ENCODE peak calls at places on chromosomes 4 and X, in six cellular contexts. E is GM06990; A is cardiac muscle cell; H is CD8-positive, alpha-beta T cell; Q is nephron progenitor cell; I is adrenal gland. L is an unnamed sample.

GRCh38 chr4:69760455-69760854 is at the start of gene SULT1B1:
- DNase-seq in Q (no peak), I (peak), H (peak), E (no peak), A (no peak), L (no peak)

GRCh38 chr4:188214861-188215260 is 75.6 kb downstream of the TRIML1 start:
- DNase-seq in Q (no peak), I (peak), A (no peak), H (no peak), E (no peak), L (no peak)

GRCh38 chrX:68647156-68647957 is at the start of gene STARD8:
- DNase-seq in H (no peak), A (peak), Q (peak), I (peak), E (no peak), L (no peak)

GRCh38 chr4:98516042-98516440 is 142.4 kb downstream of the TSPAN5 start:
- DNase-seq in I (no peak), A (no peak), H (no peak), E (no peak), Q (no peak), L (no peak)

GRCh38 chrX:39140581-39140980 is 339.3 kb downstream of the MID1IP1 start:
- DNase-seq in Q (no peak), E (no peak), A (no peak), I (no peak), H (no peak), L (no peak)

GRCh38 chrX:2485460-2485753 is 15.4 kb downstream of the DHRSX start:
- DNase-seq in H (no peak), A (no peak), E (no peak), I (no peak), Q (no peak), L (no peak)

GRCh38 chr4:10087152-10087791 is 29.3 kb downstream of the WDR1 start:
- DNase-seq in E (no peak), A (no peak), H (no peak), I (no peak), Q (no peak), L (no peak)

GRCh38 chr4:78057135-78057599 is at the start of gene FRAS1:
- DNase-seq in I (peak), E (peak), Q (peak), A (peak), H (no peak), L (peak)

GRCh38 chrX:68834371-68835103 is 5.7 kb downstream of the EFNB1 start:
- DNase-seq in A (no peak), H (no peak), E (no peak), I (no peak), Q (no peak), L (no peak)

GRCh38 chrX:74779175-74779574 is 146.1 kb downstream of the NEXMIF start:
- DNase-seq in A (no peak), Q (no peak), E (peak), H (no peak), I (peak), L (peak)

GRCh38 chr4:476501-476900 is 22.5 kb downstream of the ZNF721 start:
- DNase-seq in E (no peak), I (no peak), A (no peak), Q (no peak), H (no peak), L (no peak)

GRCh38 chr4:26863512-26863911 is 2.9 kb downstream of the STIM2 start:
- DNase-seq in E (no peak), A (no peak), I (no peak), Q (no peak), H (no peak), L (no peak)

GRCh38 chr4:3387943-3388348 is 53.8 kb upstream of the HGFAC start:
- DNase-seq in Q (no peak), A (peak), H (no peak), E (peak), I (peak), L (no peak)

GRCh38 chr4:7922466-7922865 is 17.2 kb downstream of the AFAP1 start:
- DNase-seq in E (no peak), Q (no peak), I (peak), A (no peak), H (no peak), L (no peak)

GRCh38 chrX:110853610-110854009 is 58.0 kb upstream of the CHRDL1 start:
- DNase-seq in A (peak), Q (peak), E (no peak), I (no peak), H (no peak), L (no peak)

GRCh38 chrX:5051831-5052491 is 1176.7 kb downstream of the NLGN4X start:
- DNase-seq in E (no peak), H (no peak), I (peak), Q (no peak), A (peak), L (no peak)

GRCh38 chr4:151820004-151820403 is 59.2 kb upstream of the GATB start:
- DNase-seq in A (no peak), H (no peak), I (no peak), E (no peak), Q (no peak), L (no peak)

GRCh38 chrX:27995611-27996010 is 14.4 kb upstream of the DCAF8L1 start:
- DNase-seq in E (no peak), I (no peak), H (no peak), A (no peak), Q (no peak), L (no peak)

GRCh38 chrX:111039606-111040005 is 56.4 kb upstream of the PAK3 start:
- DNase-seq in A (no peak), I (no peak), Q (no peak), E (no peak), H (no peak), L (no peak)

GRCh38 chrX:2188316-2188715 is 312.5 kb downstream of the DHRSX start:
- DNase-seq in Q (peak), E (no peak), H (no peak), A (no peak), I (peak), L (no peak)

GRCh38 chrX:10496345-10496965 is 123.9 kb downstream of the MID1 start:
- DNase-seq in H (no peak), E (no peak), I (no peak), Q (no peak), A (no peak), L (no peak)

GRCh38 chr4:184644553-184645307 is 4.5 kb downstream of the CASP3 start:
- DNase-seq in A (no peak), Q (no peak), H (no peak), I (no peak), E (no peak), L (no peak)

GRCh38 chrX:120251471-120252011 is 929 bp downstream of the ZBTB33 start:
- DNase-seq in I (peak), A (peak), E (peak), H (no peak), Q (peak), L (peak)

GRCh38 chrX:125108926-125109325 is 210.7 kb upstream of the TEX13C start:
- DNase-seq in I (no peak), A (no peak), Q (no peak), E (no peak), H (no peak), L (no peak)

GRCh38 chrX:25204182-25204581 is 188.4 kb upstream of the ARX start:
- DNase-seq in E (no peak), I (no peak), Q (no peak), A (no peak), H (no peak), L (no peak)

GRCh38 chrX:120315776-120316175 is 4.5 kb upstream of the TMEM255A start:
- DNase-seq in E (no peak), A (no peak), Q (no peak), H (no peak), I (no peak), L (no peak)

DNA sequence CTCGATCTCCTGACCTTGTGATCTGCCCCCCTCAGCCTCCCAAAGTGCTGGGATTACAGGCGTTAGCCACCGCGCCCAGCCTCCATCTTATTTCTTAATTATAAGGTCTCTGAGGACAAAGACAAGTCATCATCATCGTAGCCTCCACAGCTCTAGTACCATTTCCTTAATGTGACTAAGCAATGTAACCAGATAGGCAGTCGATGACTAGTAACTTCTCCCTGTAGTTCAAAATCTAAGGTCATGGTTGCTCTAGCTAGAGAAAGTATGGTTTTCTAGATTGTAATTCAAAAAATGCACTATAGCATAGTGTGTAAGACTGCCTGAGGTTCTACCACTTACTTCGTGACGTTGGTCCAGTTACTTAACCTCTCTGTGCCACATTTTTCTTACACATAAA is 6.9 kb downstream of the SLC39A8 start:
- DNase-seq in I (no peak), A (no peak), E (no peak), Q (no peak), H (no peak), L (no peak)
- TF ChIP-seq CTCF in I (no peak), A (no peak), E (no peak), Q (no peak), H (no peak), L (no peak)

DNA sequence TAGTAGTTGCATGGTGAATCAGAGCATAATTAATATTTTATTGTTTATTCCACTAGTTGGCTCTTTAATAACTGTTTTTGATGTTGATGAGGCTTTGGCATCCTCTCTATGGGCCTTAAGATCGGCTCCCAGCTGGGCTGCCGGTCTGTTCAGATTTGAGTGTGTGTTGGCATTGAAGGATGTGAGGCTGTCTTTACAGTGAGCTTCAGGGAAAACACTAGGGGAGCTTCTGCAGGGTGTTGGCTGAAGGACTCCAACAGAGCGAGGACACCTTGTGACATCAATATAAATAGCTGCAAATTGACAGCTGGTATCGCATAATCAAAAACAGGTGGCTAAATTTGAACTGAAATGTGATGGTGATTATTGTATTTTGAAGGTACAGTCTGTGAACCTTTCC is 322.0 kb downstream of the FSTL5 start:
- DNase-seq in I (no peak), H (no peak), Q (no peak), E (no peak), A (no peak), L (no peak)
- TF ChIP-seq CTCF in I (no peak), H (no peak), Q (no peak), E (no peak), A (no peak), L (no peak)

GRCh38 chrX:53768451-53769246 is 82.1 kb upstream of the HUWE1 start:
- DNase-seq in Q (no peak), H (no peak), A (no peak), E (no peak), I (no peak), L (no peak)

GRCh38 chrX:53767544-53767943 is 81.0 kb upstream of the HUWE1 start:
- DNase-seq in A (no peak), I (no peak), Q (no peak), E (no peak), H (no peak), L (no peak)
- TF ChIP-seq CTCF in A (no peak), I (no peak), Q (no peak), E (no peak), H (no peak), L (no peak)

GRCh38 chrX:70669120-70669519 is 224.5 kb downstream of the DLG3 start:
- DNase-seq in H (no peak), Q (no peak), I (no peak), A (no peak), E (no peak), L (no peak)

DNA sequence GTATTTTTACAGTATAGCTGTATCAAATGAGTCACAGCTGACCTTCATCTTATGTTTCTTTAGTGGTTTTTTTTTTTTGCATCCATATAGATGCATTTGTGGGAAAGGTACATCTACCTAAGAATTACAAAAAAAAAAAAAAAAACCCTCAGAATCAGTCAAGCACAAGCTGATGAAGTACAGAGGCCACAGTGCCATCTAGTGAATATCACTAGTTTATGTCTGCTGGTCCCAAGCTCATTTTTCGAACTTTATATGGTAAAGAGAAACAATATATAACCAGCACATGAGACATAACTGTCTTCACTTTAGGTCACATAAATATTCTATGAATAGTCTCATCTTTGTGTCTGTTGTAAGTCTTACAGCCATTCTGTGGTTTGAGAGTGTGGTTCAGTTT is 220.1 kb downstream of the DLG3 start:
- DNase-seq in I (peak), E (no peak), H (no peak), Q (no peak), A (peak), L (peak)
- TF ChIP-seq CTCF in I (peak), E (peak), H (peak), Q (peak), A (peak), L (no peak)

DNA sequence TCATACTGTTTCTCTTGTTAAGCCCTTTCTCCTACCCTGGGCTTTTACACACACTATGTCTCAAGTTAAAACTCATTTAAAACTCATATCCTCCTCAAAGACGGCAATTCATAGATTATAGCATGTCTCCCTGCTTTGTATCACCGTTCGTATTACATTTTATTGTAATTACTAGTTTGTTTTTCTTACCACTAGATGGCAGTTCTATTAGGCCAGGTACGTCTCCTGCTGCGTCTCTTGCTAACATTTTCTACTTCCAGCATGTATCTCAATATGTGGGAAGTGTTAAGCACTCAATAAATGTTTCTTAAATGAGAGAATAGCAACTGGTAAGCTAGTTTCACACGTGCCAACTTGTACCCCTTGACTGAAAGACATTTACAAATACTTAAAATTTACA is 450.3 kb upstream of the PCDH7 start:
- DNase-seq in H (no peak), I (no peak), E (no peak), Q (no peak), A (peak), L (no peak)
- TF ChIP-seq CTCF in H (no peak), I (no peak), E (peak), Q (peak), A (no peak), L (no peak)

DNA sequence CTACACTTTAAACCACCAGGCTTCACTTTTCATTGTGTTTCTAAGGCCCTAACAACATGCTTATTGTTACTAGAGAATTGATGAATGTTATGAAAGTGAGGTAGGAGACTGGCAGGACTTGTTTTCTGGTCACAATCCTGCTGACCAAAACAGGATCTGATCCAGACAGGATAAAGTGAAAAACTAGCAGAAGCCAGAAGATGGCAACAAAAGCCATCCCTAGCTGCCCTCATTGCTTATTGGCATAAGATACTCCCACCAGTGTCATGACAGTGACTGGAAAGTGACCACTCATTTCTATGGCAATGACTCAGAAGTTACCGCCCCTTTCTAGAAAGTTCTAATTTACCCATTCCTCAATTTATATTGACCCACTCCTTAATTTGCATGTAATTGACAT is 29.9 kb upstream of the FGG start:
- DNase-seq in E (no peak), H (no peak), A (no peak), Q (no peak), I (no peak), L (no peak)
- TF ChIP-seq CTCF in E (no peak), H (no peak), A (no peak), Q (no peak), I (no peak), L (no peak)

GRCh38 chr4:20960291-20960690 is 260.0 kb downstream of the PACRGL start:
- DNase-seq in E (no peak), Q (no peak), H (no peak), A (no peak), I (no peak), L (no peak)
- TF ChIP-seq CTCF in E (no peak), Q (no peak), H (no peak), A (no peak), I (no peak), L (no peak)

GRCh38 chr4:12674184-12674583 is 810.0 kb downstream of the RAB28 start:
- DNase-seq in E (no peak), Q (no peak), A (no peak), H (no peak), I (no peak), L (no peak)

DNA sequence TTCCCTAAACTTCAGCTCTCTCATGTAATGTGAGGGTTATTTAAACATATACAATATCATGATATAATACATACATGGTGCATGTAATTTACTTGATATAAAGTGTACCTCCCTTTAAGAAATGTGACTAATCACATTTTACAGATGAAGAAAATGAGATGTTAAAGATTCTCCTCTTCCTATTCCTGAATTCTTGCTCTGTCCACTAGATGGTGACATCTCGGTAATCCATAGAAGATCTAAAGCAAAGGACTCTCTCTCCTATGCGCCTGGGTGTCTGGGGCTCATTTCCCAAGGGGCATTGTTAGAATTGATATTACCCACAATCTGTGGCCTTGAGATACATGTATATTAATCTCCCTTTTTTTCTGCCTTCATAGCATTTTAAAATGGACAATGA is 804.9 kb downstream of the RAB28 start:
- DNase-seq in Q (no peak), E (no peak), A (peak), I (no peak), H (no peak), L (peak)
- TF ChIP-seq CTCF in Q (peak), E (peak), A (peak), I (no peak), H (no peak), L (no peak)

GRCh38 chr4:45484740-45485139 is 639.1 kb downstream of the GABRG1 start:
- DNase-seq in E (no peak), Q (no peak), H (no peak), I (no peak), A (no peak), L (no peak)
- TF ChIP-seq CTCF in E (no peak), Q (no peak), H (no peak), I (no peak), A (no peak), L (no peak)

GRCh38 chr4:93103042-93103441 is 725.5 kb upstream of the ATOH1 start:
- DNase-seq in Q (no peak), A (no peak), I (no peak), E (no peak), H (no peak), L (no peak)
- TF ChIP-seq CTCF in Q (no peak), A (no peak), I (no peak), E (no peak), H (no peak), L (no peak)